ENCODE peak calls at places on chromosome 14, in six cellular contexts. O is GM23338, D is prostate gland, Y is HCT116, N is left lung, Z is psoas muscle. E is an unnamed sample. For H3K36me3, the result is how much of the 10 kb centered on the place peaks cover.

GRCh38 chr14:102917469-102918211 is 4.8 kb upstream of the AMN start:
- DNase-seq in O (peak), D (peak), Y (peak), N (peak), Z (peak), E (peak)

GRCh38 chr14:89507926-89508460 is 91.0 kb upstream of the FOXN3 start:
- DNase-seq in O (no peak), D (no peak), Y (peak), N (no peak), Z (no peak), E (no peak)

GRCh38 chr14:56474419-56475022 is 105.1 kb upstream of the TMEM260 start:
- DNase-seq in O (peak), D (no peak), Y (peak), N (no peak), Z (no peak), E (no peak)

GRCh38 chr14:94124582-94125377 is 4.6 kb downstream of the IFI27L2 start:
- DNase-seq in O (no peak), D (no peak), Y (no peak), N (no peak), Z (no peak), E (no peak)

GRCh38 chr14:67583711-67584644 is 16.1 kb downstream of the PIGH start:
- DNase-seq in O (peak), D (peak), Y (peak), N (no peak), Z (no peak), E (no peak)

GRCh38 chr14:50087350-50088116 is 28.8 kb downstream of the VCPKMT start:
- DNase-seq in O (no peak), D (no peak), Y (no peak), N (no peak), Z (no peak), E (no peak)

GRCh38 chr14:37753459-37753858 is 158.0 kb downstream of the TTC6 start:
- DNase-seq in O (no peak), D (no peak), Y (no peak), N (no peak), Z (no peak), E (no peak)

GRCh38 chr14:56059054-56059453 is 59.2 kb upstream of the PELI2 start:
- DNase-seq in O (no peak), D (no peak), Y (no peak), N (no peak), Z (no peak), E (no peak)

GRCh38 chr14:91038439-91038838 is 22.0 kb downstream of the RPS6KA5 start:
- DNase-seq in O (no peak), D (no peak), Y (no peak), N (no peak), Z (no peak), E (no peak)

GRCh38 chr14:92780444-92780843 is 13.7 kb upstream of the GOLGA5 start:
- DNase-seq in O (no peak), D (no peak), Y (no peak), N (no peak), Z (no peak), E (no peak)

GRCh38 chr14:22569106-22569748 is 19.8 kb downstream of the DAD1 start:
- DNase-seq in O (no peak), D (no peak), Y (no peak), N (no peak), Z (no peak), E (no peak)
- H3K4me3 ChIP-seq in O (no peak), D (no peak), Y (no peak), N (no peak), Z (no peak), E (no peak)

GRCh38 chr14:76205708-76206107 is 54.0 kb downstream of the GPATCH2L start:
- DNase-seq in O (no peak), D (no peak), Y (no peak), N (no peak), Z (no peak), E (no peak)

GRCh38 chr14:76196980-76197379 is 45.3 kb downstream of the GPATCH2L start:
- DNase-seq in O (no peak), D (no peak), Y (no peak), N (no peak), Z (no peak), E (no peak)

GRCh38 chr14:76203086-76204001 is 51.6 kb downstream of the GPATCH2L start:
- DNase-seq in O (no peak), D (no peak), Y (no peak), N (peak), Z (no peak), E (no peak)

GRCh38 chr14:76204436-76205230 is 52.9 kb downstream of the GPATCH2L start:
- DNase-seq in O (no peak), D (no peak), Y (no peak), N (no peak), Z (no peak), E (no peak)

DNA sequence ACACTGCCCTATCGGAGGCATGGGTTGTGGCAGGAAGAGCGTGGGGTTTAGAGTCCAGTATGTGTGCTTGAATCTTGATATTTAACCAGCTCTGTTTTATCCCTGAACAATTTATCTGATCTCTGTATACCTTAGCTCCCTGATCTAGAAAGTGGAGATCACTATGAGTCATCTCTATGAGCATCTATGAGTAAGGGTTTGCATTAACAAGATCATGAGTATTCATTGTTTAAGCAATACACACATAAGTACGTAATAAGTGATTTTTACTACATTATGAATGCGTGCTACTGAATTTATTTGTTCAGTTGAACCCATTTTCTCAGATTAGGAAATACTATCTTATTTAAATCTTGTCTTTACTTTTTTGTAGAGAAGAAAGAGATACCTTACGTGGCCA is 49.4 kb downstream of the GPATCH2L start:
- DNase-seq in O (no peak), D (no peak), Y (no peak), N (no peak), Z (no peak), E (no peak)
- H3K27ac ChIP-seq in O (no peak), D (no peak), Y (no peak), N (no peak), Z (no peak), E (no peak)

GRCh38 chr14:64731141-64731581 is 26.9 kb downstream of the PLEKHG3 start:
- DNase-seq in O (no peak), D (no peak), Y (no peak), N (no peak), Z (peak), E (peak)
- H3K36me3 ChIP-seq in O (under half), D (under half), Y (under half), N (under half), Z (under half), E (half or more)

GRCh38 chr14:101876539-101876938 is 87.8 kb upstream of the DYNC1H1 start:
- DNase-seq in O (no peak), D (peak), Y (no peak), N (no peak), Z (peak), E (peak)
- H3K4me3 ChIP-seq in O (no peak), D (no peak), Y (no peak), N (no peak), Z (no peak), E (peak)

E was measured in left ventricle myocardium inferior.